ENCODE peak calls at places on chromosomes 13 and 19, in eight cellular contexts. Q is HEK293T; M is AG09319; T is AG04450; E is anterior cingulate cortex; Z is fibroblast of pulmonary artery; X is left colon; R is activated T-helper 1 cell treated with anti-CD3 and anti-CD28 coated beads, Interleukin-12 subunit alpha, Interleukin-12 subunit beta, Interleukin-2, Interleukin-4 antibody, amounts not matched to agents 30 ng/mL and 10 ng/mL and 1 ng/mL, durations not matched to agents 14 hours and 24 hours and 36 hours. C is an unnamed sample.

GRCh38 chr13:33401238-33401637 is 115.7 kb upstream of the STARD13 start:
- DNase-seq in Q (no peak), M (no peak), T (no peak), E (no peak), Z (no peak), X (peak), R (no peak), C (no peak)

GRCh38 chr19:4737955-4738580 is 14.4 kb upstream of the DPP9 start:
- DNase-seq in Q (no peak), M (no peak), T (no peak), E (no peak), Z (no peak), X (no peak), R (no peak), C (no peak)

GRCh38 chr13:53100394-53101063 is 71.9 kb downstream of the OLFM4 start:
- DNase-seq in Q (no peak), M (no peak), T (no peak), E (no peak), Z (no peak), X (no peak), R (no peak), C (no peak)

GRCh38 chr19:37969695-37970094 is 62.7 kb downstream of the SIPA1L3 start:
- DNase-seq in Q (no peak), M (no peak), T (no peak), E (no peak), Z (no peak), X (no peak), R (no peak), C (no peak)

GRCh38 chr13:113669231-113669870 is 2.3 kb downstream of the GRK1 start:
- DNase-seq in Q (no peak), M (no peak), T (no peak), E (no peak), Z (no peak), X (peak), R (no peak), C (no peak)

GRCh38 chr19:52234406-52234805 is 35.0 kb upstream of the ZNF766 start:
- DNase-seq in Q (no peak), M (no peak), T (no peak), E (no peak), Z (no peak), X (no peak), R (no peak), C (no peak)

GRCh38 chr13:66492479-66492878 is 737.7 kb downstream of the PCDH9 start:
- DNase-seq in Q (peak), M (no peak), T (no peak), E (no peak), Z (no peak), X (no peak), R (no peak), C (no peak)

GRCh38 chr19:43562211-43562697 is 13.1 kb downstream of the XRCC1 start:
- DNase-seq in Q (no peak), M (no peak), T (no peak), E (no peak), Z (no peak), X (no peak), R (no peak), C (no peak)

GRCh38 chr13:32636711-32637110 is 50.5 kb downstream of the PDS5B start:
- DNase-seq in Q (no peak), M (no peak), T (no peak), E (no peak), Z (no peak), X (no peak), R (no peak), C (no peak)

GRCh38 chr19:15829277-15829770 is 13.9 kb upstream of the OR10H1 start:
- DNase-seq in Q (no peak), M (no peak), T (no peak), E (no peak), Z (no peak), X (no peak), R (no peak), C (no peak)

GRCh38 chr19:2260341-2260751 is 4.1 kb upstream of the JSRP1 start:
- DNase-seq in Q (no peak), M (no peak), T (no peak), E (no peak), Z (no peak), X (no peak), R (no peak), C (no peak)

GRCh38 chr13:59442461-59442860 is 721.3 kb downstream of the DIAPH3 start:
- DNase-seq in Q (no peak), M (no peak), T (no peak), E (no peak), Z (no peak), X (no peak), R (no peak), C (no peak)

GRCh38 chr19:10420444-10421239 is at the start of gene PDE4A:
- DNase-seq in Q (no peak), M (no peak), T (no peak), E (no peak), Z (peak), X (no peak), R (peak), C (no peak)

GRCh38 chr19:49364083-49364687 is 508 bp downstream of the DKKL1 start:
- DNase-seq in Q (no peak), M (no peak), T (no peak), E (no peak), Z (no peak), X (no peak), R (no peak), C (no peak)

GRCh38 chr13:101473458-101473857 is 21.0 kb downstream of the ITGBL1 start:
- DNase-seq in Q (no peak), M (peak), T (peak), E (no peak), Z (peak), X (no peak), R (no peak), C (no peak)

GRCh38 chr19:6452223-6452614 is 7.4 kb downstream of the SLC25A23 start:
- DNase-seq in Q (no peak), M (no peak), T (no peak), E (no peak), Z (no peak), X (no peak), R (no peak), C (no peak)

GRCh38 chr13:113651511-113652403 is 6.2 kb downstream of the ATP4B start:
- DNase-seq in Q (no peak), M (no peak), T (no peak), E (no peak), Z (no peak), X (peak), R (no peak), C (no peak)

GRCh38 chr19:35790981-35791813 is 15.8 kb downstream of the ARHGAP33 start:
- DNase-seq in Q (no peak), M (no peak), T (no peak), E (no peak), Z (no peak), X (no peak), R (no peak), C (no peak)

GRCh38 chr13:80802946-80803345 is 462.0 kb upstream of the SPRY2 start:
- DNase-seq in Q (no peak), M (no peak), T (no peak), E (no peak), Z (no peak), X (no peak), R (no peak), C (no peak)

GRCh38 chr13:61913183-61913582 is 497.5 kb upstream of the PCDH20 start:
- DNase-seq in Q (no peak), M (no peak), T (no peak), E (no peak), Z (peak), X (no peak), R (no peak), C (no peak)

GRCh38 chr19:54107876-54108490 is 5.3 kb downstream of the NDUFA3 start:
- DNase-seq in Q (no peak), M (no peak), T (no peak), E (no peak), Z (no peak), X (no peak), R (no peak), C (no peak)

GRCh38 chr19:35555301-35556005 is 8.0 kb downstream of the ATP4A start:
- DNase-seq in Q (peak), M (no peak), T (no peak), E (no peak), Z (peak), X (no peak), R (no peak), C (no peak)

GRCh38 chr13:32624441-32624840 is 38.2 kb downstream of the PDS5B start:
- DNase-seq in Q (no peak), M (no peak), T (no peak), E (no peak), Z (peak), X (no peak), R (no peak), C (no peak)

GRCh38 chr19:6740589-6741348 is 1.3 kb downstream of the TRIP10 start:
- DNase-seq in Q (peak), M (no peak), T (no peak), E (no peak), Z (no peak), X (peak), R (no peak), C (no peak)

GRCh38 chr13:114119196-114119595 is 13.2 kb downstream of the RASA3 start:
- DNase-seq in Q (no peak), M (peak), T (peak), E (no peak), Z (peak), X (no peak), R (no peak), C (peak)

GRCh38 chr13:20911037-20911436 is 8.5 kb upstream of the XPO4 start:
- DNase-seq in Q (no peak), M (no peak), T (no peak), E (no peak), Z (no peak), X (no peak), R (no peak), C (no peak)

GRCh38 chr19:35063940-35064818 is 22.7 kb downstream of the HPN start:
- DNase-seq in Q (no peak), M (no peak), T (no peak), E (no peak), Z (peak), X (no peak), R (no peak), C (peak)

GRCh38 chr19:4067396-4068057 is 828 bp upstream of the ZBTB7A start:
- DNase-seq in Q (no peak), M (no peak), T (no peak), E (no peak), Z (no peak), X (peak), R (peak), C (no peak)

GRCh38 chr19:44943801-44944249 is 1.8 kb downstream of the APOC4 start:
- DNase-seq in Q (no peak), M (no peak), T (no peak), E (peak), Z (no peak), X (peak), R (no peak), C (no peak)

GRCh38 chr13:79995334-79995733 is 345.6 kb downstream of the SPRY2 start:
- DNase-seq in Q (no peak), M (no peak), T (no peak), E (no peak), Z (peak), X (no peak), R (no peak), C (peak)

GRCh38 chr13:20288561-20288960 is 56.4 kb upstream of the GJB6 start:
- DNase-seq in Q (no peak), M (no peak), T (no peak), E (no peak), Z (no peak), X (no peak), R (no peak), C (no peak)

GRCh38 chr19:50520822-50521465 is 7.2 kb upstream of the ASPDH start:
- DNase-seq in Q (no peak), M (no peak), T (no peak), E (no peak), Z (no peak), X (no peak), R (no peak), C (no peak)